ENCODE peak calls at places on chromosomes 4 and X, in six cellular contexts. One of them, this sample, is unnamed.

GRCh38 chrX:48835524-48836329 is at the start of gene PCSK1N:
- DNase-seq in cardiac muscle cell: no peak
- DNase-seq in mammary epithelial cell: peak; percentile 28
- DNase-seq in A549: peak; percentile 49
- DNase-seq in CD8-positive, alpha-beta memory T cell: peak; percentile 46
- DNase-seq in tibial nerve: no peak
- DNase-seq in this sample: no peak

GRCh38 chr4:62930884-62931283 is 1478.4 kb downstream of the TECRL start:
- DNase-seq in A549: no peak
- DNase-seq in tibial nerve: no peak
- DNase-seq in cardiac muscle cell: no peak
- DNase-seq in mammary epithelial cell: no peak
- DNase-seq in CD8-positive, alpha-beta memory T cell: no peak
- DNase-seq in this sample: no peak

GRCh38 chr4:165700855-165701254 is 172.2 kb upstream of the TLL1 start:
- DNase-seq in mammary epithelial cell: no peak
- DNase-seq in A549: no peak
- DNase-seq in CD8-positive, alpha-beta memory T cell: no peak
- DNase-seq in cardiac muscle cell: no peak
- DNase-seq in tibial nerve: no peak
- DNase-seq in this sample: peak; percentile 18

GRCh38 chrX:34875204-34875603 is 67.4 kb upstream of the FAM47B start:
- DNase-seq in CD8-positive, alpha-beta memory T cell: no peak
- DNase-seq in A549: no peak
- DNase-seq in cardiac muscle cell: peak; percentile 50
- DNase-seq in mammary epithelial cell: peak; percentile 73
- DNase-seq in tibial nerve: no peak
- DNase-seq in this sample: no peak

GRCh38 chr4:2820216-2820982 is 23.2 kb upstream of the ADD1 start:
- DNase-seq in cardiac muscle cell: no peak
- DNase-seq in mammary epithelial cell: no peak
- DNase-seq in CD8-positive, alpha-beta memory T cell: no peak
- DNase-seq in A549: no peak
- DNase-seq in tibial nerve: no peak
- DNase-seq in this sample: no peak

GRCh38 chr4:1029536-1029935 is 18.1 kb downstream of the FGFRL1 start:
- DNase-seq in mammary epithelial cell: no peak
- DNase-seq in A549: no peak
- DNase-seq in CD8-positive, alpha-beta memory T cell: no peak
- DNase-seq in tibial nerve: no peak
- DNase-seq in cardiac muscle cell: no peak
- DNase-seq in this sample: no peak

GRCh38 chr4:21885241-21885640 is 63.3 kb downstream of the KCNIP4 start:
- DNase-seq in CD8-positive, alpha-beta memory T cell: no peak
- DNase-seq in tibial nerve: no peak
- DNase-seq in A549: no peak
- DNase-seq in mammary epithelial cell: peak; percentile 41
- DNase-seq in cardiac muscle cell: peak; percentile 53
- DNase-seq in this sample: no peak

GRCh38 chr4:31068257-31069075 is 348.3 kb downstream of the PCDH7 start:
- DNase-seq in mammary epithelial cell: no peak
- DNase-seq in tibial nerve: no peak
- DNase-seq in A549: no peak
- DNase-seq in CD8-positive, alpha-beta memory T cell: no peak
- DNase-seq in cardiac muscle cell: no peak
- DNase-seq in this sample: no peak

GRCh38 chr4:81631958-81632439 is 160.3 kb upstream of the RASGEF1B start:
- DNase-seq in A549: no peak
- DNase-seq in tibial nerve: no peak
- DNase-seq in CD8-positive, alpha-beta memory T cell: no peak
- DNase-seq in mammary epithelial cell: peak; percentile 99
- DNase-seq in cardiac muscle cell: peak; percentile 81
- DNase-seq in this sample: no peak

GRCh38 chr4:1154523-1155182 is 17.7 kb downstream of the SPON2 start:
- DNase-seq in tibial nerve: no peak
- DNase-seq in CD8-positive, alpha-beta memory T cell: no peak
- DNase-seq in cardiac muscle cell: peak; percentile 34
- DNase-seq in mammary epithelial cell: no peak
- DNase-seq in A549: no peak
- DNase-seq in this sample: no peak

GRCh38 chr4:155433636-155434360 is 57.0 kb upstream of the MAP9 start:
- DNase-seq in mammary epithelial cell: peak; percentile 89
- DNase-seq in tibial nerve: no peak
- DNase-seq in A549: no peak
- DNase-seq in cardiac muscle cell: peak; percentile 27
- DNase-seq in CD8-positive, alpha-beta memory T cell: no peak
- DNase-seq in this sample: no peak

GRCh38 chr4:77156912-77157858 is at the start of gene CCNG2:
- DNase-seq in A549: peak; percentile 8
- DNase-seq in mammary epithelial cell: peak; percentile 51
- DNase-seq in cardiac muscle cell: peak; percentile 97
- DNase-seq in CD8-positive, alpha-beta memory T cell: peak; percentile 93
- DNase-seq in tibial nerve: peak; percentile 80
- DNase-seq in this sample: peak; percentile 68

GRCh38 chrX:124289443-124289842 is 43.0 kb upstream of the TEX13D start:
- DNase-seq in CD8-positive, alpha-beta memory T cell: no peak
- DNase-seq in cardiac muscle cell: no peak
- DNase-seq in A549: no peak
- DNase-seq in tibial nerve: no peak
- DNase-seq in mammary epithelial cell: no peak
- DNase-seq in this sample: no peak

GRCh38 chr4:61662362-61662761 is 462.2 kb downstream of the ADGRL3 start:
- DNase-seq in mammary epithelial cell: no peak
- DNase-seq in cardiac muscle cell: no peak
- DNase-seq in CD8-positive, alpha-beta memory T cell: no peak
- DNase-seq in tibial nerve: no peak
- DNase-seq in A549: no peak
- DNase-seq in this sample: no peak

GRCh38 chr4:101987623-101988243 is 197.2 kb downstream of the BANK1 start:
- DNase-seq in tibial nerve: no peak
- DNase-seq in CD8-positive, alpha-beta memory T cell: no peak
- DNase-seq in A549: no peak
- DNase-seq in mammary epithelial cell: no peak
- DNase-seq in cardiac muscle cell: no peak
- DNase-seq in this sample: no peak

GRCh38 chrX:37405954-37406353 is 56.8 kb downstream of the PRRG1 start:
- DNase-seq in cardiac muscle cell: peak; percentile 84
- DNase-seq in A549: no peak
- DNase-seq in mammary epithelial cell: peak; percentile 47
- DNase-seq in tibial nerve: no peak
- DNase-seq in CD8-positive, alpha-beta memory T cell: no peak
- DNase-seq in this sample: no peak

GRCh38 chrX:106903291-106903820 is at the start of gene RIPPLY1:
- DNase-seq in CD8-positive, alpha-beta memory T cell: no peak
- DNase-seq in cardiac muscle cell: no peak
- DNase-seq in tibial nerve: no peak
- DNase-seq in mammary epithelial cell: no peak
- DNase-seq in A549: no peak
- DNase-seq in this sample: no peak

GRCh38 chr4:139603576-139604387 is 47.8 kb upstream of the SETD7 start:
- DNase-seq in tibial nerve: no peak
- DNase-seq in A549: peak; percentile 38
- DNase-seq in CD8-positive, alpha-beta memory T cell: peak; percentile 10
- DNase-seq in cardiac muscle cell: peak; percentile 74
- DNase-seq in mammary epithelial cell: peak; percentile 55
- DNase-seq in this sample: no peak

GRCh38 chr4:91366561-91366960 is 937.2 kb upstream of the GRID2 start:
- DNase-seq in cardiac muscle cell: no peak
- DNase-seq in tibial nerve: no peak
- DNase-seq in mammary epithelial cell: no peak
- DNase-seq in CD8-positive, alpha-beta memory T cell: no peak
- DNase-seq in A549: no peak
- DNase-seq in this sample: no peak

GRCh38 chr4:154507170-154507569 is 15.6 kb upstream of the DCHS2 start:
- DNase-seq in mammary epithelial cell: peak; percentile 92
- DNase-seq in CD8-positive, alpha-beta memory T cell: no peak
- DNase-seq in cardiac muscle cell: no peak
- DNase-seq in tibial nerve: no peak
- DNase-seq in A549: no peak
- DNase-seq in this sample: no peak

GRCh38 chr4:118327554-118328241 is 25.1 kb downstream of the PRSS12 start:
- DNase-seq in mammary epithelial cell: no peak
- DNase-seq in tibial nerve: no peak
- DNase-seq in A549: no peak
- DNase-seq in cardiac muscle cell: no peak
- DNase-seq in CD8-positive, alpha-beta memory T cell: no peak
- DNase-seq in this sample: no peak

GRCh38 chrX:154486396-154487207 is at the start of gene UBL4A:
- DNase-seq in cardiac muscle cell: peak; percentile 75
- DNase-seq in CD8-positive, alpha-beta memory T cell: peak; percentile 57
- DNase-seq in mammary epithelial cell: peak; percentile 22
- DNase-seq in tibial nerve: no peak
- DNase-seq in A549: peak; percentile 26
- DNase-seq in this sample: no peak
- H3K4me1 ChIP-seq in cardiac muscle cell: peaks cover 2% of the 10 kb centered on the region
- H3K4me1 ChIP-seq in CD8-positive, alpha-beta memory T cell: peaks cover 19% of the 10 kb centered on the region
- H3K4me1 ChIP-seq in mammary epithelial cell: peaks cover 7% of the 10 kb centered on the region
- H3K4me1 ChIP-seq in tibial nerve: peaks cover 11% of the 10 kb centered on the region
- H3K4me1 ChIP-seq in A549: peaks cover 30% of the 10 kb centered on the region
- H3K4me1 ChIP-seq in this sample: peaks cover 2% of the 10 kb centered on the region

GRCh38 chr4:4391866-4392265 is 5.0 kb downstream of the NSG1 start:
- DNase-seq in tibial nerve: no peak
- DNase-seq in A549: no peak
- DNase-seq in mammary epithelial cell: no peak
- DNase-seq in cardiac muscle cell: no peak
- DNase-seq in CD8-positive, alpha-beta memory T cell: no peak
- DNase-seq in this sample: no peak

GRCh38 chr4:4392501-4393183 is 5.7 kb downstream of the NSG1 start:
- DNase-seq in tibial nerve: no peak
- DNase-seq in cardiac muscle cell: peak; percentile 66
- DNase-seq in CD8-positive, alpha-beta memory T cell: no peak
- DNase-seq in mammary epithelial cell: peak; percentile 90
- DNase-seq in A549: no peak
- DNase-seq in this sample: no peak

GRCh38 chr4:4388836-4389575 is 2.1 kb downstream of the NSG1 start:
- DNase-seq in tibial nerve: no peak
- DNase-seq in mammary epithelial cell: no peak
- DNase-seq in A549: no peak
- DNase-seq in cardiac muscle cell: no peak
- DNase-seq in CD8-positive, alpha-beta memory T cell: no peak
- DNase-seq in this sample: no peak

GRCh38 chr4:4390046-4390445 is 3.1 kb downstream of the NSG1 start:
- DNase-seq in mammary epithelial cell: no peak
- DNase-seq in tibial nerve: no peak
- DNase-seq in cardiac muscle cell: no peak
- DNase-seq in A549: no peak
- DNase-seq in CD8-positive, alpha-beta memory T cell: no peak
- DNase-seq in this sample: no peak

GRCh38 chr4:4390521-4391240 is 3.8 kb downstream of the NSG1 start:
- DNase-seq in cardiac muscle cell: no peak
- DNase-seq in mammary epithelial cell: no peak
- DNase-seq in A549: no peak
- DNase-seq in CD8-positive, alpha-beta memory T cell: no peak
- DNase-seq in tibial nerve: no peak
- DNase-seq in this sample: no peak
- H3K4me3 ChIP-seq in cardiac muscle cell: no peak overlapping the region
- H3K4me3 ChIP-seq in mammary epithelial cell: no peak overlapping the region
- H3K4me3 ChIP-seq in A549: no peak overlapping the region
- H3K4me3 ChIP-seq in CD8-positive, alpha-beta memory T cell: no peak overlapping the region
- H3K4me3 ChIP-seq in tibial nerve: no peak overlapping the region
- H3K4me3 ChIP-seq in this sample: no peak overlapping the region

GRCh38 chrX:110086162-110086915 is 83.4 kb downstream of the TMEM164 start:
- DNase-seq in A549: no peak
- DNase-seq in mammary epithelial cell: no peak
- DNase-seq in cardiac muscle cell: no peak
- DNase-seq in tibial nerve: no peak
- DNase-seq in CD8-positive, alpha-beta memory T cell: no peak
- DNase-seq in this sample: no peak

GRCh38 chrX:110086916-110087484 is 84.1 kb downstream of the TMEM164 start:
- DNase-seq in cardiac muscle cell: peak; percentile 90
- DNase-seq in CD8-positive, alpha-beta memory T cell: no peak
- DNase-seq in tibial nerve: no peak
- DNase-seq in mammary epithelial cell: peak; percentile 88
- DNase-seq in A549: peak; percentile 72
- DNase-seq in this sample: no peak

GRCh38 chrX:110082156-110082555 is 79.2 kb downstream of the TMEM164 start:
- DNase-seq in cardiac muscle cell: peak; percentile 94
- DNase-seq in A549: no peak
- DNase-seq in mammary epithelial cell: peak; percentile 86
- DNase-seq in CD8-positive, alpha-beta memory T cell: no peak
- DNase-seq in tibial nerve: no peak
- DNase-seq in this sample: no peak

GRCh38 chrX:110081320-110081719 is 78.4 kb downstream of the TMEM164 start:
- DNase-seq in A549: no peak
- DNase-seq in mammary epithelial cell: no peak
- DNase-seq in cardiac muscle cell: peak; percentile 4
- DNase-seq in tibial nerve: no peak
- DNase-seq in CD8-positive, alpha-beta memory T cell: no peak
- DNase-seq in this sample: no peak

GRCh38 chrX:110081740-110082139 is 78.8 kb downstream of the TMEM164 start:
- DNase-seq in CD8-positive, alpha-beta memory T cell: no peak
- DNase-seq in tibial nerve: no peak
- DNase-seq in A549: no peak
- DNase-seq in mammary epithelial cell: peak; percentile 72
- DNase-seq in cardiac muscle cell: peak; percentile 75
- DNase-seq in this sample: no peak
- H3K27ac ChIP-seq in CD8-positive, alpha-beta memory T cell: no peak overlapping the region
- H3K27ac ChIP-seq in tibial nerve: no peak overlapping the region
- H3K27ac ChIP-seq in A549: peak overlapping the region; percentile 87
- H3K27ac ChIP-seq in mammary epithelial cell: peak overlapping the region; percentile 88
- H3K27ac ChIP-seq in cardiac muscle cell: peak overlapping the region; percentile 13
- H3K27ac ChIP-seq in this sample: no peak overlapping the region

GRCh38 chr4:7364979-7365378 is 69.8 kb downstream of the PSAPL1 start:
- DNase-seq in tibial nerve: no peak
- DNase-seq in A549: no peak
- DNase-seq in mammary epithelial cell: no peak
- DNase-seq in cardiac muscle cell: no peak
- DNase-seq in CD8-positive, alpha-beta memory T cell: no peak
- DNase-seq in this sample: no peak
- H3K4me1 ChIP-seq in tibial nerve: no peaks in the 10 kb centered on the region
- H3K4me1 ChIP-seq in A549: no peaks in the 10 kb centered on the region
- H3K4me1 ChIP-seq in mammary epithelial cell: no peaks in the 10 kb centered on the region
- H3K4me1 ChIP-seq in cardiac muscle cell: no peaks in the 10 kb centered on the region
- H3K4me1 ChIP-seq in CD8-positive, alpha-beta memory T cell: no peaks in the 10 kb centered on the region
- H3K4me1 ChIP-seq in this sample: no peaks in the 10 kb centered on the region

DNA sequence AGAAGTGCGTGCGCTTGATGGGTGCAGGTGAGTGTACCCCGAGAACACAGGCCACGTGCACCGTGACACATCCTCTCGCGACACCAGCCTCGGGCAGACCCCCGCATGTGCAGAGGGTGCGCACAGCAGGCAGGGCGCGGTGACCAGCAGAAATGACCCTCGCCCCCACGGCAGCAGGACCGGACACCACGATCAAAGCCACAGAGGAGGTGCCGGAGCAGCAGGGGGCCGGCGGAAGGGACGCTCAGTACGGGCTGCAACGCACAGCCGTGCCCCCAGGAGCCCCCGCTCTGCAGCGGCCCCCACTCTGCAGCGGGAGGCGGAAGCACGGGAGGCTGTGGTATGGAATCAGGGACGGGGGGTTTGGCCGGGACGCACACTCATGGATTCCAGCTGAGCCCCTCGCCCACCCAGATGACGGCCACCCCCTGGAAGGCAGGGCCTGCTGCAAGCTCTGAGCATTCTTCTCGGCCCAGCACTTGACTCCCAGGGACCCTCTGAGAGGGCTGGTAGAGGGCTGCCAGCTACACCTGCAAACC is 17.1 kb downstream of the PPP2R3B start:
- DNase-seq in A549: no peak
- DNase-seq in cardiac muscle cell: no peak
- DNase-seq in CD8-positive, alpha-beta memory T cell: no peak
- DNase-seq in mammary epithelial cell: no peak
- DNase-seq in tibial nerve: no peak
- DNase-seq in this sample: no peak
- H3K4me3 ChIP-seq in A549: no peak overlapping the region
- H3K4me3 ChIP-seq in cardiac muscle cell: peak overlapping the region; percentile 2
- H3K4me3 ChIP-seq in CD8-positive, alpha-beta memory T cell: no peak overlapping the region
- H3K4me3 ChIP-seq in mammary epithelial cell: no peak overlapping the region
- H3K4me3 ChIP-seq in tibial nerve: no peak overlapping the region
- H3K4me3 ChIP-seq in this sample: no peak overlapping the region

This sample was measured in iPS DF 6.9.